ENCODE peak calls at places on chromosome 3, in four cellular contexts. One of them, this sample, is unnamed.

GRCh38 chr3:99549918-99550603 is 88.3 kb upstream of the COL8A1 start:
- DNase-seq in HT1080: peak
- DNase-seq in GM13976: no peak
- DNase-seq in activated naive CD8-positive, alpha-beta T cell treated with anti-CD3 and anti-CD28 coated beads, Interleukin-2, amount 50 U/mL, for 24 hours: no peak
- DNase-seq in this sample: no peak

GRCh38 chr3:32743934-32744333 is 58.9 kb downstream of the CNOT10 start:
- DNase-seq in HT1080: no peak
- DNase-seq in GM13976: no peak
- DNase-seq in activated naive CD8-positive, alpha-beta T cell treated with anti-CD3 and anti-CD28 coated beads, Interleukin-2, amount 50 U/mL, for 24 hours: no peak
- DNase-seq in this sample: no peak

GRCh38 chr3:141487419-141488345 is 855 bp downstream of the RASA2 start:
- DNase-seq in HT1080: peak
- DNase-seq in GM13976: peak
- DNase-seq in activated naive CD8-positive, alpha-beta T cell treated with anti-CD3 and anti-CD28 coated beads, Interleukin-2, amount 50 U/mL, for 24 hours: peak
- DNase-seq in this sample: peak

GRCh38 chr3:151285940-151286339 is 7.6 kb upstream of the P2RY14 start:
- DNase-seq in HT1080: no peak
- DNase-seq in GM13976: no peak
- DNase-seq in activated naive CD8-positive, alpha-beta T cell treated with anti-CD3 and anti-CD28 coated beads, Interleukin-2, amount 50 U/mL, for 24 hours: no peak
- DNase-seq in this sample: no peak

GRCh38 chr3:82927309-82928253 is 1166.1 kb upstream of the GBE1 start:
- DNase-seq in HT1080: no peak
- DNase-seq in GM13976: no peak
- DNase-seq in activated naive CD8-positive, alpha-beta T cell treated with anti-CD3 and anti-CD28 coated beads, Interleukin-2, amount 50 U/mL, for 24 hours: no peak
- DNase-seq in this sample: no peak

GRCh38 chr3:122105626-122106025 is 50.5 kb downstream of the CD86 start:
- DNase-seq in HT1080: no peak
- DNase-seq in GM13976: no peak
- DNase-seq in activated naive CD8-positive, alpha-beta T cell treated with anti-CD3 and anti-CD28 coated beads, Interleukin-2, amount 50 U/mL, for 24 hours: no peak
- DNase-seq in this sample: no peak

GRCh38 chr3:130386604-130387263 is 41.3 kb downstream of the COL6A5 start:
- DNase-seq in HT1080: peak
- DNase-seq in GM13976: no peak
- DNase-seq in activated naive CD8-positive, alpha-beta T cell treated with anti-CD3 and anti-CD28 coated beads, Interleukin-2, amount 50 U/mL, for 24 hours: no peak
- DNase-seq in this sample: no peak

GRCh38 chr3:172839679-172840078 is 89.2 kb downstream of the ECT2 start:
- DNase-seq in HT1080: no peak
- DNase-seq in GM13976: no peak
- DNase-seq in activated naive CD8-positive, alpha-beta T cell treated with anti-CD3 and anti-CD28 coated beads, Interleukin-2, amount 50 U/mL, for 24 hours: no peak
- DNase-seq in this sample: no peak

GRCh38 chr3:17941766-17942165 is 199.3 kb upstream of the TBC1D5 start:
- DNase-seq in HT1080: no peak
- DNase-seq in GM13976: no peak
- DNase-seq in activated naive CD8-positive, alpha-beta T cell treated with anti-CD3 and anti-CD28 coated beads, Interleukin-2, amount 50 U/mL, for 24 hours: no peak
- DNase-seq in this sample: no peak

GRCh38 chr3:38108649-38109579 is 28.0 kb downstream of the ACAA1 start:
- DNase-seq in HT1080: no peak
- DNase-seq in GM13976: no peak
- DNase-seq in activated naive CD8-positive, alpha-beta T cell treated with anti-CD3 and anti-CD28 coated beads, Interleukin-2, amount 50 U/mL, for 24 hours: no peak
- DNase-seq in this sample: no peak

GRCh38 chr3:193809106-193809505 is 216.1 kb downstream of the OPA1 start:
- DNase-seq in HT1080: no peak
- DNase-seq in GM13976: no peak
- DNase-seq in activated naive CD8-positive, alpha-beta T cell treated with anti-CD3 and anti-CD28 coated beads, Interleukin-2, amount 50 U/mL, for 24 hours: no peak
- DNase-seq in this sample: no peak

GRCh38 chr3:52346623-52347530 is 30.8 kb downstream of the DNAH1 start:
- DNase-seq in HT1080: no peak
- DNase-seq in GM13976: no peak
- DNase-seq in activated naive CD8-positive, alpha-beta T cell treated with anti-CD3 and anti-CD28 coated beads, Interleukin-2, amount 50 U/mL, for 24 hours: no peak
- DNase-seq in this sample: no peak

GRCh38 chr3:46663611-46664135 is 29.8 kb downstream of the ALS2CL start:
- DNase-seq in HT1080: peak
- DNase-seq in GM13976: peak
- DNase-seq in activated naive CD8-positive, alpha-beta T cell treated with anti-CD3 and anti-CD28 coated beads, Interleukin-2, amount 50 U/mL, for 24 hours: no peak
- DNase-seq in this sample: no peak

GRCh38 chr3:13540332-13540995 is 8.5 kb upstream of the FBLN2 start:
- DNase-seq in HT1080: no peak
- DNase-seq in GM13976: no peak
- DNase-seq in activated naive CD8-positive, alpha-beta T cell treated with anti-CD3 and anti-CD28 coated beads, Interleukin-2, amount 50 U/mL, for 24 hours: no peak
- DNase-seq in this sample: no peak

GRCh38 chr3:50256978-50257890 is 11.7 kb upstream of the SEMA3B start:
- DNase-seq in HT1080: peak
- DNase-seq in GM13976: no peak
- DNase-seq in activated naive CD8-positive, alpha-beta T cell treated with anti-CD3 and anti-CD28 coated beads, Interleukin-2, amount 50 U/mL, for 24 hours: peak
- DNase-seq in this sample: no peak

GRCh38 chr3:111989061-111989678 is 9.6 kb upstream of the TAGLN3 start:
- DNase-seq in HT1080: peak
- DNase-seq in GM13976: peak
- DNase-seq in activated naive CD8-positive, alpha-beta T cell treated with anti-CD3 and anti-CD28 coated beads, Interleukin-2, amount 50 U/mL, for 24 hours: no peak
- DNase-seq in this sample: no peak

GRCh38 chr3:14301558-14301957 is 100.8 kb upstream of the SLC6A6 start:
- DNase-seq in HT1080: no peak
- DNase-seq in GM13976: no peak
- DNase-seq in activated naive CD8-positive, alpha-beta T cell treated with anti-CD3 and anti-CD28 coated beads, Interleukin-2, amount 50 U/mL, for 24 hours: no peak
- DNase-seq in this sample: no peak

GRCh38 chr3:131221731-131222130 is 159.8 kb upstream of the NUDT16 start:
- DNase-seq in HT1080: peak
- DNase-seq in GM13976: no peak
- DNase-seq in activated naive CD8-positive, alpha-beta T cell treated with anti-CD3 and anti-CD28 coated beads, Interleukin-2, amount 50 U/mL, for 24 hours: no peak
- DNase-seq in this sample: no peak

GRCh38 chr3:184629555-184630160 is 68.1 kb downstream of the EPHB3 start:
- DNase-seq in HT1080: no peak
- DNase-seq in GM13976: no peak
- DNase-seq in activated naive CD8-positive, alpha-beta T cell treated with anti-CD3 and anti-CD28 coated beads, Interleukin-2, amount 50 U/mL, for 24 hours: no peak
- DNase-seq in this sample: no peak

GRCh38 chr3:42440924-42441323 is 30.5 kb upstream of the LYZL4 start:
- DNase-seq in HT1080: no peak
- DNase-seq in GM13976: no peak
- DNase-seq in activated naive CD8-positive, alpha-beta T cell treated with anti-CD3 and anti-CD28 coated beads, Interleukin-2, amount 50 U/mL, for 24 hours: no peak
- DNase-seq in this sample: no peak